ENCODE peak calls at places on chromosomes 2 and 18, in seven cellular contexts. O is lower lobe of right lung; N is psoas muscle; Q is thoracic aorta; D is CD4-positive, alpha-beta memory T cell; B is OCI-LY7; A is fibroblast of lung. M is an unnamed sample.
A peak's percentile ranks its signal among the peaks of the same experiment; 100 is the strongest.

GRCh38 chr18:46156124-46156745 is 52.0 kb downstream of the HAUS1 start:
- DNase-seq in D (no peak), B (no peak), A (no peak), O (no peak), Q (no peak), N (no peak), M (no peak)

GRCh38 chr2:96325884-96326255 is 753 bp downstream of the ITPRIPL1 start:
- DNase-seq in O (no peak), N (no peak), Q (no peak), D (peak; percentile 63), B (peak; percentile 60), A (no peak), M (peak; percentile 63)

GRCh38 chr2:6103949-6104348 is 411.8 kb downstream of the SOX11 start:
- DNase-seq in Q (no peak), D (no peak), N (no peak), O (no peak), B (peak; percentile 14), A (no peak), M (no peak)

GRCh38 chr2:6526093-6526824 is 339.4 kb downstream of the CMPK2 start:
- DNase-seq in N (no peak), D (no peak), B (peak; percentile 78), Q (no peak), A (no peak), O (no peak), M (no peak)

GRCh38 chr2:6231166-6231565 is 539.0 kb downstream of the SOX11 start:
- DNase-seq in O (no peak), N (no peak), Q (no peak), B (no peak), D (no peak), A (no peak), M (no peak)

GRCh38 chr2:142321706-142322280 is 191.0 kb upstream of the LRP1B start:
- DNase-seq in Q (no peak), O (no peak), N (no peak), A (no peak), D (no peak), B (no peak), M (no peak)

GRCh38 chr2:30272761-30273573 is 41.6 kb downstream of the LBH start:
- DNase-seq in Q (no peak), B (no peak), D (no peak), N (no peak), O (no peak), A (peak; percentile 43), M (no peak)

GRCh38 chr2:20635698-20636584 is 15.0 kb downstream of the HS1BP3 start:
- DNase-seq in D (peak; percentile 17), Q (no peak), B (peak; percentile 49), N (peak; percentile 87), O (peak; percentile 85), A (peak; percentile 77), M (no peak)

GRCh38 chr2:69798466-69798908 is 31.0 kb upstream of the GMCL1 start:
- DNase-seq in B (no peak), Q (no peak), D (no peak), A (peak; percentile 8), N (peak; percentile 17), O (no peak), M (no peak)

GRCh38 chr2:239114616-239115265 is 266.9 kb downstream of the TWIST2 start:
- DNase-seq in O (no peak), A (no peak), B (no peak), Q (no peak), D (no peak), N (no peak), M (no peak)

GRCh38 chr2:176261136-176261535 is 8.1 kb upstream of the MTX2 start:
- DNase-seq in B (no peak), N (no peak), D (no peak), O (no peak), Q (no peak), A (no peak), M (no peak)

GRCh38 chr2:10265328-10266132 is 37.2 kb upstream of the HPCAL1 start:
- DNase-seq in O (peak; percentile 41), N (no peak), A (no peak), D (no peak), B (no peak), Q (no peak), M (no peak)

GRCh38 chr2:46294185-46294836 is 2.9 kb upstream of the EPAS1 start:
- DNase-seq in Q (no peak), O (no peak), B (no peak), N (no peak), D (no peak), A (no peak), M (no peak)

GRCh38 chr2:234989183-234989701 is 37.4 kb downstream of the SH3BP4 start:
- DNase-seq in D (no peak), A (peak; percentile 46), O (peak; percentile 94), N (peak; percentile 78), B (no peak), Q (peak; percentile 89), M (no peak)

GRCh38 chr18:79657342-79657996 is 22.1 kb upstream of the CTDP1 start:
- DNase-seq in D (no peak), O (no peak), B (no peak), Q (no peak), N (no peak), A (no peak), M (no peak)

GRCh38 chr2:235324324-235324723 is 169.5 kb upstream of the AGAP1 start:
- DNase-seq in B (no peak), O (no peak), A (peak; percentile 24), Q (no peak), D (no peak), N (no peak), M (no peak)

GRCh38 chr18:51425889-51426288 is 228.4 kb upstream of the MEX3C start:
- DNase-seq in B (no peak), N (peak; percentile 13), A (no peak), Q (no peak), D (no peak), O (no peak), M (no peak)

GRCh38 chr2:150357770-150358467 is 129.5 kb downstream of the RND3 start:
- DNase-seq in A (no peak), Q (no peak), D (no peak), O (no peak), B (no peak), N (no peak), M (no peak)

GRCh38 chr2:47651296-47651695 is 131.6 kb upstream of the MSH6 start:
- DNase-seq in O (no peak), A (no peak), D (no peak), N (no peak), Q (no peak), B (no peak), M (no peak)

GRCh38 chr2:240868286-240869108 is at the start of gene AGXT:
- DNase-seq in Q (no peak), A (peak; percentile 41), D (no peak), O (no peak), B (no peak), N (no peak), M (no peak)

GRCh38 chr18:48264508-48264907 is 144.7 kb downstream of the ZBTB7C start:
- DNase-seq in B (no peak), Q (no peak), N (no peak), D (no peak), O (no peak), A (no peak), M (no peak)

DNA sequence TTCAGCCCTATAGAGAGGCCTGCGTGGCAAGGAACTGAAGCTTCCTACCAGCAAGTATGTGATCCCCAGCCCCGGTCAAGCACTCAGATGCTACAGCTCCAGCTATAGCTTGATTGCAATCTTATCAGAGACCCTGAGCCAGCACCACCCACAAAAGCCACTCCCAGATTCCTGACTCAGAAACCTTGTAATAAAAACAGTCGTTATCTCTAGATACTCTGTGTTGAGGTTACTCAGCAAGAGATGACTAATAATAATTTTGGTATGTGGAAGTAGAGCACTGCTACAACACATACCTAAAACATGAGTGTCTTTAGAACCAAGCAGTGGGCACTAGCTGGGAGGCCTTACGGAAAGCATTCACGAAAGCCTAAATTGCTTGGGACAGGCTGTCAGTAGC is 216.9 kb downstream of the UXS1 start:
- DNase-seq in B (no peak), Q (no peak), D (no peak), O (no peak), A (peak; percentile 67), N (no peak), M (no peak)
- H3K27ac ChIP-seq in B (no peak overlapping the region), Q (no peak overlapping the region), D (no peak overlapping the region), O (no peak overlapping the region), A (no peak overlapping the region), N (no peak overlapping the region), M (no peak overlapping the region)

GRCh38 chr18:10877974-10878373 is 271.4 kb downstream of the PIEZO2 start:
- DNase-seq in A (no peak), O (no peak), D (no peak), B (peak; percentile 39), N (no peak), Q (no peak), M (no peak)

GRCh38 chr18:10875836-10876235 is 273.5 kb downstream of the PIEZO2 start:
- DNase-seq in D (no peak), O (no peak), N (no peak), Q (no peak), A (no peak), B (no peak), M (no peak)

GRCh38 chr18:10878703-10879102 is 270.7 kb downstream of the PIEZO2 start:
- DNase-seq in B (peak; percentile 78), N (no peak), Q (no peak), O (no peak), A (no peak), D (no peak), M (no peak)
- H3K27ac ChIP-seq in B (peak overlapping the region; percentile 64), N (no peak overlapping the region), Q (no peak overlapping the region), O (no peak overlapping the region), A (no peak overlapping the region), D (no peak overlapping the region), M (no peak overlapping the region)

GRCh38 chr18:57728941-57729511 is 74.1 kb downstream of the ATP8B1 start:
- DNase-seq in Q (no peak), O (no peak), N (no peak), D (no peak), A (no peak), B (no peak), M (no peak)
- H3K27ac ChIP-seq in Q (peak overlapping the region; percentile 32), O (no peak overlapping the region), N (no peak overlapping the region), D (no peak overlapping the region), A (no peak overlapping the region), B (no peak overlapping the region), M (no peak overlapping the region)

GRCh38 chr2:156332452-156333273 is at the start of gene NR4A2:
- DNase-seq in B (no peak), N (peak; percentile 85), D (peak; percentile 94), A (peak; percentile 92), Q (peak; percentile 64), O (peak; percentile 94), M (peak; percentile 96)
- H3K27ac ChIP-seq in B (no peak within 1 kb of the TSS), N (peak within 1 kb of the TSS; percentile 93), D (peak within 1 kb of the TSS; percentile 99), A (peak within 1 kb of the TSS; percentile 100), Q (peak within 1 kb of the TSS; percentile 96), O (peak within 1 kb of the TSS; percentile 99), M (peak within 1 kb of the TSS; percentile 94)

M was measured in CD8-positive, alpha-beta memory T cell.